ENCODE peak calls at places on chromosomes 13 and 19, in six cellular contexts. L, D, C, R, Z and B are unnamed samples.

GRCh38 chr13:40172149-40172591 is 494.3 kb downstream of the FOXO1 start:
- DNase-seq in L (no peak), D (no peak), C (peak; percentile 13), R (peak; percentile 76), Z (no peak), B (no peak)

GRCh38 chr13:98721825-98722510 is 30.5 kb downstream of the SLC15A1 start:
- DNase-seq in L (no peak), D (no peak), C (no peak), R (no peak), Z (no peak), B (no peak)

GRCh38 chr19:7366701-7367420 is 18.1 kb downstream of the ARHGEF18 start:
- DNase-seq in L (peak; percentile 43), D (no peak), C (no peak), R (no peak), Z (no peak), B (no peak)

GRCh38 chr13:19587635-19588300 is 26.4 kb upstream of the TPTE2 start:
- DNase-seq in L (peak; percentile 36), D (no peak), C (peak; percentile 5), R (no peak), Z (no peak), B (no peak)

GRCh38 chr19:57191141-57192063 is at the start of gene ZNF264:
- DNase-seq in L (peak; percentile 87), D (peak; percentile 89), C (peak; percentile 90), R (peak; percentile 97), Z (peak; percentile 74), B (peak; percentile 90)

GRCh38 chr13:61685683-61686013 is 270.0 kb upstream of the PCDH20 start:
- DNase-seq in L (no peak), D (no peak), C (no peak), R (no peak), Z (no peak), B (no peak)

GRCh38 chr19:3098515-3099346 is 4.6 kb downstream of the GNA11 start:
- DNase-seq in L (no peak), D (no peak), C (peak; percentile 68), R (peak; percentile 87), Z (no peak), B (peak; percentile 79)

GRCh38 chr19:46818812-46819211 is 30.4 kb upstream of the SLC1A5 start:
- DNase-seq in L (peak; percentile 10), D (no peak), C (no peak), R (no peak), Z (no peak), B (no peak)

GRCh38 chr13:95956589-95957148 is 96.5 kb downstream of the UGGT2 start:
- DNase-seq in L (peak; percentile 23), D (no peak), C (no peak), R (no peak), Z (no peak), B (no peak)

GRCh38 chr19:4584670-4585460 is 25.4 kb upstream of the SEMA6B start:
- DNase-seq in L (no peak), D (no peak), C (no peak), R (peak; percentile 73), Z (no peak), B (no peak)

GRCh38 chr13:44273991-44274810 is 99.4 kb upstream of the SERP2 start:
- DNase-seq in L (no peak), D (peak; percentile 39), C (no peak), R (no peak), Z (no peak), B (no peak)

GRCh38 chr13:109146912-109147624 is 517.7 kb downstream of the MYO16 start:
- DNase-seq in L (peak; percentile 96), D (no peak), C (no peak), R (no peak), Z (no peak), B (no peak)

GRCh38 chr13:32409561-32410440 is 18.1 kb downstream of the N4BP2L1 start:
- DNase-seq in L (peak; percentile 79), D (no peak), C (peak; percentile 72), R (peak; percentile 72), Z (no peak), B (peak; percentile 73)

GRCh38 chr19:55080121-55080914 is 4.6 kb downstream of the EPS8L1 start:
- DNase-seq in L (peak; percentile 47), D (peak; percentile 72), C (peak; percentile 48), R (peak; percentile 94), Z (no peak), B (no peak)

GRCh38 chr19:18833849-18834643 is 2.3 kb downstream of the UPF1 start:
- DNase-seq in L (no peak), D (no peak), C (peak; percentile 19), R (no peak), Z (no peak), B (no peak)

GRCh38 chr13:59621791-59622190 is 541.9 kb downstream of the DIAPH3 start:
- DNase-seq in L (no peak), D (no peak), C (no peak), R (no peak), Z (no peak), B (no peak)

GRCh38 chr19:54460230-54461005 is 3.2 kb downstream of the LENG9 start:
- DNase-seq in L (no peak), D (no peak), C (no peak), R (peak; percentile 81), Z (no peak), B (no peak)

GRCh38 chr19:10501971-10502523 is 1.1 kb downstream of the KEAP1 start:
- DNase-seq in L (peak; percentile 37), D (peak; percentile 32), C (peak; percentile 94), R (peak; percentile 91), Z (peak; percentile 66), B (peak; percentile 76)

GRCh38 chr13:30689752-30690151 is 45.6 kb upstream of the ALOX5AP start:
- DNase-seq in L (no peak), D (no peak), C (no peak), R (no peak), Z (no peak), B (no peak)

GRCh38 chr19:42548545-42548944 is 20.3 kb upstream of the CEACAM1 start:
- DNase-seq in L (no peak), D (no peak), C (no peak), R (no peak), Z (no peak), B (no peak)

GRCh38 chr19:11673608-11674041 is 65.1 kb downstream of the ZNF823 start:
- DNase-seq in L (peak; percentile 47), D (no peak), C (peak; percentile 88), R (no peak), Z (peak; percentile 16), B (peak; percentile 81)

GRCh38 chr13:40058757-40059236 is 403.3 kb downstream of the COG6 start:
- DNase-seq in L (peak; percentile 26), D (no peak), C (no peak), R (no peak), Z (no peak), B (no peak)

GRCh38 chr19:58586131-58586765 is 13.1 kb upstream of the MZF1 start:
- DNase-seq in L (no peak), D (peak; percentile 10), C (no peak), R (no peak), Z (no peak), B (peak; percentile 43)

GRCh38 chr13:44972956-44973581 is 16.2 kb downstream of the NUFIP1 start:
- DNase-seq in L (peak; percentile 41), D (no peak), C (no peak), R (no peak), Z (no peak), B (no peak)

GRCh38 chr13:26562538-26562890 is 5.0 kb downstream of the WASF3 start:
- DNase-seq in L (peak; percentile 56), D (no peak), C (no peak), R (no peak), Z (no peak), B (no peak)

GRCh38 chr19:35095667-35096368 is 19.8 kb upstream of the FXYD3 start:
- DNase-seq in L (no peak), D (no peak), C (no peak), R (no peak), Z (no peak), B (no peak)

GRCh38 chr19:39413903-39414608 is 1.6 kb downstream of the PLEKHG2 start:
- DNase-seq in L (no peak), D (no peak), C (peak; percentile 63), R (peak; percentile 83), Z (no peak), B (no peak)
- TF ChIP-seq CTCF in L (peak; percentile 17), D (no peak), C (no peak), R (no peak), Z (no peak), B (no peak)

GRCh38 chr19:1632462-1633268 is 19.8 kb downstream of the TCF3 start:
- DNase-seq in L (no peak), D (no peak), C (no peak), R (peak; percentile 62), Z (no peak), B (no peak)
- H3K36me3 ChIP-seq in L (peaks cover 13% of the 10 kb centered on the region), D (peaks cover 9% of the 10 kb centered on the region), C (peaks cover 4% of the 10 kb centered on the region), R (no peaks in the 10 kb centered on the region), Z (peaks cover 10% of the 10 kb centered on the region), B (no peaks in the 10 kb centered on the region)

DNA sequence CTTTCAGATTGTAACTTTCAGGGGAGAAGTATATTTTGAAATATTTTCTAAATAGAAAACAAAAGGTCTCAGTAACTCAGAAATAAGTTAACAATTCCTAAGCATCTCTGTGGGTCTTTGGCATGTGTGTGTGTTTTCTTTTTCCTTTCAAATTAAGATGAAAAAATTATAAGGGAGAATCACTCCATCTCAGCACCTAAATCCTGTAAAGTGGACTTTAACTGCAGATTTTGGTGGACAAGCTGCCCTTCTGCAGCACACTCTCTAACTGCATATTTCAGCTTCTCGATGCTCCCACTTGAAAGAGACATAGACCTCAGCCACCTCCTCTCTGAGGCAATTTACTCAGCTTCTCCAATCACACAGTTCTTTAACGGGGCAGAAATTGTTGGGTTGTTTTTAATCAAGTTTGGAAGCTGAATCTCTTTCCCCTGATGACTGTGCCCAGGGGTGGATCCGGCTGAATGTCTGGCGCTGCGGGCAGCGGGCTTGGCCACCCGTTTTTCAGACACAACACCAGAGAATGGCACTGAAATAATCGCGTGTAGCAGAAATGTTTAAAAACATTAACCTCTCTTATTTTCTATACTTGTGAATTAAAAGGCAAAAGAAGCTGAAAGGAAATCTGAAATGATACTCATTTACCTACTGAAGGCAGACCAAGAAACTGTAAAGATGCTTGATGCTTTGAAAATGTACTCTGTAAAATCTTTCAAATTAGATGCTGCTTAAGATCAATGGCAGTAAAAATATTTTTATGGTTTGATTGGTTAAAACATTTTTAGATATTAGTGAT is 12.3 kb downstream of the ZIC2 start:
- DNase-seq in L (no peak), D (no peak), C (no peak), R (peak; percentile 48), Z (no peak), B (no peak)
- H3K27ac ChIP-seq in L (no peak overlapping the region), D (no peak overlapping the region), C (no peak overlapping the region), R (no peak overlapping the region), Z (no peak overlapping the region), B (no peak overlapping the region)

DNA sequence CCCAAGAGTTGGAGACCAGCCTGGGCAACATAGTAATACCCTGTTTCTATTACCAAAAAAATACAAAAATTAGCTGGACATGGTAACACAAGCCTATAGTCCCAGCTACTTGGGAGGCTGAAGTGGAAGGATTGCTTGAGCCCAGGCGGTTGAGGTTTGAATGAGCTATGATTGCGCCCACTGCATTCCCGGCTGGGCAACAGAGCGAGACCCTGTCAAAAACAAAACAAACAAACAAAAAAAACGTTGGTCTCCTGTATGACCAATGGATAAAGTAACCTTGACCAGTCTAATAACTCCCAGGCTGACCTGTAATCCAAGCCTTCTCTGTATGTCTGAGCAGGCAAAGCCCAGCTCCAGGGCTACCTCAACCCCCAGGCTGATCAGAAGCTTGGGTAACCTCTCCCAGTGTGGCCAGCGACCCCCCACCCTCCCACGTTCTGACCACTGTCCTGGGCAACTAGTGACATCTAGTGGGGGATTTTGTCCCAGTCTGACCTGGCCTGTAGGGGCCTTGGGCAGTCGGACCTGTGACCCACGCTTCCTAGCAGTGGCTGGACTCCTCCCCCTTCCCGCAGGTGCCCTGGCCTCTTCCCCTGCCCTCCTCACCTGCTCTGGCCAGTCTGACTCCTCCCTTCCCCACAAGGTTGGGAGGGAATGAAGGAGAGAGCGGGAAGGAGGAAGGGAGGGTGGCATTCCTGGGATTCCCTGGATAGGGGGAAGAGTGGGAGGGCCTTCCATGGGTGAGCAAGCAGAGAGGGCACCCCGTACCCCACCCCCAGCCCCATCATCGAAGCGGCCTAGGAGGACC is 1.0 kb upstream of the BCAM start:
- DNase-seq in L (peak; percentile 60), D (no peak), C (peak; percentile 92), R (no peak), Z (no peak), B (no peak)
- TF ChIP-seq CTCF in L (peak; percentile 56), D (no peak), C (peak; percentile 28), R (peak; percentile 46), Z (peak; percentile 54), B (peak; percentile 70)